ENCODE peak calls at places on chromosomes 13 and 19, in four cellular contexts. One of them, this sample, is unnamed.

GRCh38 chr19:55456347-55456746 is 5.1 kb downstream of the ISOC2 start:
- DNase-seq in SK-N-SH: no peak
- DNase-seq in K562: no peak
- DNase-seq in HCT116: no peak
- DNase-seq in this sample: no peak

GRCh38 chr13:59086147-59086546 is 1077.6 kb downstream of the DIAPH3 start:
- DNase-seq in HCT116: no peak
- DNase-seq in K562: no peak
- DNase-seq in SK-N-SH: no peak
- DNase-seq in this sample: no peak

GRCh38 chr19:51122112-51122981 is 2.4 kb upstream of the SIGLEC9 start:
- DNase-seq in K562: no peak
- DNase-seq in HCT116: no peak
- DNase-seq in SK-N-SH: no peak
- DNase-seq in this sample: no peak

GRCh38 chr13:99975626-99976025 is 4.1 kb upstream of the ZIC5 start:
- DNase-seq in HCT116: no peak
- DNase-seq in SK-N-SH: peak; percentile 42
- DNase-seq in K562: no peak
- DNase-seq in this sample: no peak

GRCh38 chr19:1753730-1754442 is 580 bp downstream of the ONECUT3 start:
- DNase-seq in K562: no peak
- DNase-seq in SK-N-SH: no peak
- DNase-seq in HCT116: no peak
- DNase-seq in this sample: no peak

GRCh38 chr19:45137179-45137761 is 23.5 kb downstream of the NKPD1 start:
- DNase-seq in SK-N-SH: peak; percentile 63
- DNase-seq in K562: no peak
- DNase-seq in HCT116: no peak
- DNase-seq in this sample: no peak

GRCh38 chr13:33536639-33537425 is 251.3 kb upstream of the STARD13 start:
- DNase-seq in K562: no peak
- DNase-seq in HCT116: no peak
- DNase-seq in SK-N-SH: no peak
- DNase-seq in this sample: no peak

GRCh38 chr19:4233282-4233853 is 4.0 kb downstream of the EBI3 start:
- DNase-seq in SK-N-SH: peak; percentile 84
- DNase-seq in K562: peak; percentile 65
- DNase-seq in HCT116: peak; percentile 48
- DNase-seq in this sample: no peak

GRCh38 chr13:45623516-45624090 is 8.1 kb upstream of the ERICH6B start:
- DNase-seq in SK-N-SH: peak; percentile 39
- DNase-seq in HCT116: peak; percentile 33
- DNase-seq in K562: peak; percentile 20
- DNase-seq in this sample: no peak

GRCh38 chr13:99215466-99215865 is 14.8 kb downstream of the UBAC2 start:
- DNase-seq in HCT116: no peak
- DNase-seq in SK-N-SH: no peak
- DNase-seq in K562: no peak
- DNase-seq in this sample: no peak

GRCh38 chr19:54281008-54281728 is at the start of gene LILRB2:
- DNase-seq in HCT116: no peak
- DNase-seq in K562: no peak
- DNase-seq in SK-N-SH: no peak
- DNase-seq in this sample: no peak

GRCh38 chr19:1410136-1410786 is 2.9 kb downstream of the DAZAP1 start:
- DNase-seq in HCT116: no peak
- DNase-seq in SK-N-SH: no peak
- DNase-seq in K562: no peak
- DNase-seq in this sample: no peak

GRCh38 chr19:53958168-53958571 is 4.6 kb upstream of the CACNG8 start:
- DNase-seq in HCT116: no peak
- DNase-seq in SK-N-SH: peak; percentile 92
- DNase-seq in K562: no peak
- DNase-seq in this sample: no peak

GRCh38 chr13:76937416-76937815 is 10.9 kb upstream of the ACOD1 start:
- DNase-seq in SK-N-SH: no peak
- DNase-seq in HCT116: peak; percentile 3
- DNase-seq in K562: no peak
- DNase-seq in this sample: no peak

GRCh38 chr19:14368011-14368513 is 13.2 kb upstream of the ADGRE5 start:
- DNase-seq in HCT116: no peak
- DNase-seq in K562: peak; percentile 2
- DNase-seq in SK-N-SH: no peak
- DNase-seq in this sample: no peak

GRCh38 chr13:32075150-32075851 is 43.7 kb downstream of the FRY start:
- DNase-seq in HCT116: no peak
- DNase-seq in K562: no peak
- DNase-seq in SK-N-SH: no peak
- DNase-seq in this sample: no peak

GRCh38 chr19:6125571-6125989 is 9.9 kb upstream of the ACSBG2 start:
- DNase-seq in K562: peak; percentile 70
- DNase-seq in SK-N-SH: peak; percentile 66
- DNase-seq in HCT116: peak; percentile 88
- DNase-seq in this sample: peak; percentile 66

GRCh38 chr13:23956106-23956505 is 58.8 kb upstream of the C1QTNF9B start:
- DNase-seq in HCT116: peak; percentile 31
- DNase-seq in K562: no peak
- DNase-seq in SK-N-SH: no peak
- DNase-seq in this sample: no peak

GRCh38 chr19:16400911-16401675 is 70.7 kb downstream of the EPS15L1 start:
- DNase-seq in SK-N-SH: no peak
- DNase-seq in K562: no peak
- DNase-seq in HCT116: no peak
- DNase-seq in this sample: no peak

GRCh38 chr19:17302391-17303166 is 646 bp downstream of the ABHD8 start:
- DNase-seq in SK-N-SH: no peak
- DNase-seq in HCT116: no peak
- DNase-seq in K562: no peak
- DNase-seq in this sample: no peak

GRCh38 chr19:12789098-12789903 is 2.0 kb upstream of the JUNB start:
- DNase-seq in HCT116: no peak
- DNase-seq in SK-N-SH: no peak
- DNase-seq in K562: no peak
- DNase-seq in this sample: no peak

GRCh38 chr13:40563350-40564125 is 102.9 kb downstream of the FOXO1 start:
- DNase-seq in SK-N-SH: peak; percentile 17
- DNase-seq in HCT116: no peak
- DNase-seq in K562: no peak
- DNase-seq in this sample: no peak

GRCh38 chr13:40562975-40563349 is 103.5 kb downstream of the FOXO1 start:
- DNase-seq in K562: no peak
- DNase-seq in HCT116: no peak
- DNase-seq in SK-N-SH: no peak
- DNase-seq in this sample: no peak

GRCh38 chr13:40565282-40566148 is 100.9 kb downstream of the FOXO1 start:
- DNase-seq in SK-N-SH: no peak
- DNase-seq in HCT116: no peak
- DNase-seq in K562: no peak
- DNase-seq in this sample: no peak

GRCh38 chr13:40566811-40567210 is 99.6 kb downstream of the FOXO1 start:
- DNase-seq in K562: no peak
- DNase-seq in SK-N-SH: no peak
- DNase-seq in HCT116: no peak
- DNase-seq in this sample: no peak

DNA sequence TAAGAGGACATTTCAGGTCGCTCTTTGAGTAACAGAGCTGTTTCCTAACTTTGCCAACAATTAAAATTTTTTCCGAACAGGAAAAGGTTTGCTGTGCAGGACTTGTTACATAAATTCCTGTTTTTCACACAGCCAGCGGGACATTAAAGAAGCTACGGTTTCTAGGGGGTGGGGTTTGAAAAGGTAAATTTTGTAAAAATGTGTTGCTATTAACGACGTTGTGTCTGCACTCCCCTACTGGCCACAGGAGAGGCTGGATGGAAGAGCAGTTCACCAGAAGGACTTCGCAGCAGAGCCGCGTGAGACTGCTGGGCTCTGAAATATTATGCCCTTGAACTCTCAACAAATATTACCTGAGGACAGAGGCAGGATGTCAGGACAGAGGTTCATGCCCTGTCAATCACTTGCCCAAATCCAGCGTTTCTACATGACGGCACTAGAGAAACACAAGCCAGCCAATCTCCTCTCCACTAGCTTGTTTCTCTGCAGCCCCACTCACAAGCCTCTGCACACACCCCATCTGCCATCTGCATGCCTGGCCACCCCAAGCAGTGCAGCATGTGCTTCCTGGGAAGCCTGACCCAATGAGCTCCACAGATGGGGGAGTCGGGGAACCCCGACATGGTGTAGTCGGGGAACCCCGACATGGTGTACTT is 102.0 kb downstream of the FOXO1 start:
- DNase-seq in SK-N-SH: no peak
- DNase-seq in K562: no peak
- DNase-seq in HCT116: no peak
- DNase-seq in this sample: no peak
- TF ChIP-seq YY1 in SK-N-SH: no peak
- TF ChIP-seq YY1 in K562: no peak
- TF ChIP-seq YY1 in HCT116: no peak
- TF ChIP-seq YY1 in this sample: no peak

GRCh38 chr13:52600666-52601065 is 41.6 kb upstream of the HNRNPA1L2 start:
- DNase-seq in HCT116: no peak
- DNase-seq in K562: no peak
- DNase-seq in SK-N-SH: no peak
- DNase-seq in this sample: no peak
- TF ChIP-seq YY1 in HCT116: no peak
- TF ChIP-seq YY1 in K562: no peak
- TF ChIP-seq YY1 in SK-N-SH: no peak
- TF ChIP-seq YY1 in this sample: no peak

GRCh38 chr19:48413879-48414623 is 20.6 kb downstream of the GRIN2D start:
- DNase-seq in HCT116: no peak
- DNase-seq in SK-N-SH: no peak
- DNase-seq in K562: no peak
- DNase-seq in this sample: no peak
- TF ChIP-seq YY1 in HCT116: no peak
- TF ChIP-seq YY1 in SK-N-SH: no peak
- TF ChIP-seq YY1 in K562: no peak
- TF ChIP-seq YY1 in this sample: no peak

GRCh38 chr13:42820450-42820849 is 39.1 kb downstream of the FAM216B start:
- DNase-seq in SK-N-SH: no peak
- DNase-seq in HCT116: no peak
- DNase-seq in K562: no peak
- DNase-seq in this sample: no peak

GRCh38 chr13:42819712-42820111 is 38.3 kb downstream of the FAM216B start:
- DNase-seq in HCT116: no peak
- DNase-seq in K562: no peak
- DNase-seq in SK-N-SH: no peak
- DNase-seq in this sample: no peak

GRCh38 chr13:42815686-42816085 is 34.3 kb downstream of the FAM216B start:
- DNase-seq in SK-N-SH: no peak
- DNase-seq in K562: no peak
- DNase-seq in HCT116: no peak
- DNase-seq in this sample: no peak

GRCh38 chr13:42814868-42815267 is 33.5 kb downstream of the FAM216B start:
- DNase-seq in SK-N-SH: peak; percentile 31
- DNase-seq in HCT116: no peak
- DNase-seq in K562: no peak
- DNase-seq in this sample: no peak

DNA sequence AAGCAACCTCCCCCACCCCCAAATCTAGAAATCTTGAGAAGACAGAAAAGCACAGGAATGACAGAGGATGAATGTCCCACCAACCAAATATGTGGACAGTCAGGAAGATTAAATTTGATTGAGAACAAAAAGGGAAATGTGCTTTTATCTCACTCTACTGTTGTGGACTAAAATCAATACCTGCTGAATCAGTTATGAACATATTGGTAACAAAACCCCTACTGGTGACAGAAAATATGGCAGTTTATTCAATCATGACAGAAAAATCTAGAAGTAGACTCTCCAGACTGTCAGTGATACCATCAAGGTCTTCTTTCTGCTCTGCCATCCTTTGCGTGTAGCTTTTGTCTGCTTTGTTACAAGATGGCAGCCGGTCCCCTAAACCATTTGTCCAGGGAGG is 35.2 kb downstream of the FAM216B start:
- DNase-seq in SK-N-SH: no peak
- DNase-seq in HCT116: no peak
- DNase-seq in K562: no peak
- DNase-seq in this sample: no peak
- TF ChIP-seq YY1 in SK-N-SH: no peak
- TF ChIP-seq YY1 in HCT116: no peak
- TF ChIP-seq YY1 in K562: no peak
- TF ChIP-seq YY1 in this sample: no peak

DNA sequence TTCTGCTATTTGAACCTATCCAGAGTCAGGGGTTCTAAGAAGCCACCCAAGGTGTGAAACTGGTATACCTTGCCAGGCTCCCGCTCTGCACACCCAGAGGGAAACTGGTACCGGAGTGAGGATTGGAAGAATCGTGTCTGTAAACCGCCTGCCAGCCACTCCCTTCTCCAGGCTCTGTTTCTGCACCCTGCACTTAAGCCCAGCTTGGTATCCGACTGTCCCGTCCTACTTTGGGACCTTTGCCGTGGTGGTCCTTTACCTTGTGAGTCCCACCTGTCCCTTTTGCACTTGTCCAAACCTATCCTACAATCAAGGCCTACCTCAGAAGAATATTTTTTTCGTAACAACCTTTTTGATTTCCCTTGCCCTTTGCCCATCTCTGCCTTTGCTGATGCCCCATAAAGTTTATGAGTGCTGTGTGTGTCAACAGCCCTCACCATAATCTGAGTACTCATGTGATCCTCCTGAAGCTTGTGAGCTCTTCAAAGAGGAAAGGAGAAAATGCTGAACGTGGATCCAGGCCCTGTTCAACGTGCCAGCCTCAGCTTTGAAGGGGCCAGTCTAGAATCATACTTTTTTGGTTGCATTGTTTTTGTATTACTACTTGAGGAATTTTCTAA is 44.6 kb downstream of the GARRE1 start:
- DNase-seq in SK-N-SH: no peak
- DNase-seq in K562: no peak
- DNase-seq in HCT116: no peak
- DNase-seq in this sample: no peak
- TF ChIP-seq YY1 in SK-N-SH: no peak
- TF ChIP-seq YY1 in K562: no peak
- TF ChIP-seq YY1 in HCT116: no peak
- TF ChIP-seq YY1 in this sample: no peak

DNA sequence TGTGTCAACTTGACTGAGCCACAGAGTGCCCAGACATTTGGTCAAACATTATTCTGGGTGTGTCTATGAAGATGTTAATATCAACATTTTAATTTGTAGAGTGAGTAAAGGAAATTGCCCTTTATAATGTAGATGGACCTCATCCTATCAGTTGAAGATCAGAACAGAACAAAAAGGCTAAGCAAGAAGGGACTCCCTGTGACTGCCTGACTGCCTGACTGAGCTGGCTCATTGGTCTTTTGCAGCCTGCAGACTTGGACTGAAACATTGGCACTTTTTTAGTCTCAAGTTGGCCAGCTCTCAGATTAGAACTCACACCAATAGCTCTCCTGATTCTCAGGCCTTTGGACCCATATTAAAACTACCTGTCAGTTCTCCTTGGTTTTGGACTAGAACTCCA is 600.4 kb upstream of the SLITRK6 start:
- DNase-seq in HCT116: no peak
- DNase-seq in K562: no peak
- DNase-seq in SK-N-SH: no peak
- DNase-seq in this sample: no peak
- TF ChIP-seq YY1 in HCT116: no peak
- TF ChIP-seq YY1 in K562: no peak
- TF ChIP-seq YY1 in SK-N-SH: no peak
- TF ChIP-seq YY1 in this sample: no peak